ENCODE peak calls at places on chromosomes 5 and 9, in nine cellular contexts. O is A549, U is tibial nerve, E is heart left ventricle, X is ovary, V is HCT116, H is stomach, Q is right lobe of liver, N is GM12878. R is an unnamed sample.

GRCh38 chr5:126003309-126003708 is 419.9 kb upstream of the GRAMD2B start:
- DNase-seq in O (no peak), U (no peak), E (peak; percentile 40), X (peak; percentile 21), V (no peak), H (peak; percentile 64), Q (no peak), N (no peak), R (no peak)

GRCh38 chr9:130368631-130369103 is 76.1 kb upstream of the ASS1 start:
- DNase-seq in O (no peak), U (no peak), E (no peak), X (no peak), V (no peak), H (no peak), Q (no peak), N (no peak), R (no peak)

GRCh38 chr5:96854067-96854466 is 22.2 kb upstream of the ERAP2 start:
- DNase-seq in O (no peak), U (no peak), E (no peak), X (no peak), V (no peak), H (no peak), Q (no peak), N (no peak), R (no peak)

GRCh38 chr9:34580358-34580757 is 9.2 kb downstream of the CNTFR start:
- DNase-seq in O (no peak), U (no peak), E (no peak), X (no peak), V (no peak), H (no peak), Q (no peak), N (no peak), R (no peak)

GRCh38 chr9:70013598-70014196 is 30.0 kb upstream of the MAMDC2 start:
- DNase-seq in O (no peak), U (no peak), E (peak; percentile 16), X (peak; percentile 58), V (no peak), H (no peak), Q (no peak), N (no peak), R (peak; percentile 82)

GRCh38 chr5:2805080-2805479 is 53.6 kb upstream of the IRX2 start:
- DNase-seq in O (no peak), U (no peak), E (no peak), X (no peak), V (no peak), H (peak; percentile 60), Q (no peak), N (no peak), R (no peak)

GRCh38 chr9:98765276-98765675 is 31.1 kb downstream of the ANKS6 start:
- DNase-seq in O (no peak), U (no peak), E (no peak), X (no peak), V (no peak), H (no peak), Q (no peak), N (no peak), R (no peak)

GRCh38 chr5:78838753-78839152 is 146.4 kb downstream of the ARSB start:
- DNase-seq in O (no peak), U (no peak), E (no peak), X (no peak), V (no peak), H (no peak), Q (no peak), N (no peak), R (no peak)

GRCh38 chr5:132475531-132475930 is 15.0 kb downstream of the IRF1 start:
- DNase-seq in O (no peak), U (no peak), E (no peak), X (no peak), V (no peak), H (peak; percentile 25), Q (peak; percentile 56), N (no peak), R (peak; percentile 70)

GRCh38 chr5:3997670-3998069 is 402.0 kb downstream of the IRX1 start:
- DNase-seq in O (no peak), U (no peak), E (no peak), X (no peak), V (no peak), H (no peak), Q (no peak), N (no peak), R (no peak)
- H3K4me1 ChIP-seq in O (no peaks in the 10 kb centered on the region), U (no peaks in the 10 kb centered on the region), E (no peaks in the 10 kb centered on the region), X (no peaks in the 10 kb centered on the region), V (no peaks in the 10 kb centered on the region), H (no peaks in the 10 kb centered on the region), Q (no peaks in the 10 kb centered on the region), N (no peaks in the 10 kb centered on the region), R (no peaks in the 10 kb centered on the region)

DNA sequence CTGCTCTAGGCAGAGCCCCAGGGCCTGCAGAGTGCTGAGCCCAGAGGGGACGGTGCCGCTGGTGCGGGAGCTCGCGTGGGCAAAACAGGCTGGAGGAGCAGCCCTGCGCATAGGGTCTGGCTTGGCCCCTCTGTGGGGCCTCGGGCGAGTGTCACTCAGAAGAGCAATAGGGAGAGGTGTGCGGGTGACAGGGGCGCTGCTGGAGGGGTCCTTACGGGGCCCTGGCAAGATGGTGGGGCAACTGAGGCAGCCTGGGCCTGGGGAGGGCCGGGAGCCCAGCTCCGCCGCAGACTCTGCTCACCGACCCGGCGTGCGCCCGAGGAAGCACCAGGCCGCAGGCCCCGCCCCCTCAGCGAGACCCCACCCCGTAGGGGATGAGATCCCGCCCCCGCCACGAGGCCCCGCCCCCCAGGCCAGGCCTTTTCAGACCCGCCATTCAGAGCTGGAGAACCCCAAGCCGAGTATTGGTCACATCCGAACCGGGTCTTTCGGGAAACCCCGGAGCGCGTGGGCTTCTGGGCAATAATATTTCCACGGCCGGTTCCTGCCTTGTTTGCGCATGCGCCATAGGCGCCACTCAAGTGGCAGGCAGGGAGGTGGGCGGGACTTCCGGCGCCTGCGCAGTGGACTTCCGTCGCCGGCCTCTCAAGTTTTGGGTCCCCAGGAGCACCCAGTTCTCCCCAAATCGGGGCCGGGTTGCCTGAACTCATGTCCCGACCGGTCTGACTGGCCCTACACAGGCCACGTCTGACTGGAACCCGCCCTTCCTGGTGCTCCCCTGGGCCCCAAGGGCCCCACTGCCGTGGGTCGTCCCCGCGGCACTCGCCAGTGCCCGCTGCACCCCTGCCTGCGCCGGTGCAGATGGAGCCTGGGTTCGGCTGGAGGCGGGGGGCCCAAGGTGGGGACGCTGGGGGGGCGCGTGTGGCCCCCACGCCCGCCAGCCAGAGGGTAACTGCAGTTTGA is 1.3 kb upstream of the RNF208 start:
- DNase-seq in O (peak; percentile 95), U (peak; percentile 96), E (peak; percentile 98), X (peak; percentile 98), V (peak; percentile 97), H (peak; percentile 98), Q (peak; percentile 97), N (peak; percentile 93), R (peak; percentile 99)
- TF ChIP-seq POLR2A in O (peak; percentile 60), U (peak; percentile 24), E (no peak), X (peak; percentile 26), V (peak; percentile 58), H (no peak), Q (peak; percentile 50), N (peak; percentile 79), R (peak; percentile 15)

GRCh38 chr9:131700765-131701433 is 39.0 kb downstream of the RAPGEF1 start:
- DNase-seq in O (no peak), U (no peak), E (no peak), X (no peak), V (no peak), H (no peak), Q (no peak), N (no peak), R (no peak)
- H3K4me1 ChIP-seq in O (peaks cover 47% of the 10 kb centered on the region), U (no peaks in the 10 kb centered on the region), E (peaks cover 48% of the 10 kb centered on the region), X (peaks cover 9% of the 10 kb centered on the region), V (peaks cover 34% of the 10 kb centered on the region), H (peaks cover 41% of the 10 kb centered on the region), Q (peaks cover 43% of the 10 kb centered on the region), N (peaks cover 43% of the 10 kb centered on the region), R (peaks cover 83% of the 10 kb centered on the region)

DNA sequence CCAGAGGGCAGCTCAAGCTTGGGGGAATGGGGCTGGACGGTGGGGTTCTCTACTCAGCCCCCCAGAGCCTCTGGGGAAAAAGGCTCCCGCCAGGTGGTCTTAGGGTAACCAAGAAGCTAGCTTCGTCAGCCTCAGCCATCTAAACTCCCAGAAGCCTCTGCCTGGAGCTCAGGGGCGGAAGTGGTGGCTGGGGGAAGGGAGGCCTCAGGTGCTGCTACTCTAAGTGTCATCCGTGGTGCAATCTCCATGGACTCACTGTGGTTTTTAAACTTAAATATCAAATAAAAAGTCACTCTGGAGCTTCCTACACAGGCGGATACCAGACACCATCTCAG is 748 bp downstream of the DOCK2 start:
- DNase-seq in O (no peak), U (no peak), E (no peak), X (no peak), V (no peak), H (peak; percentile 39), Q (peak; percentile 39), N (no peak), R (no peak)
- TF ChIP-seq POLR2A in O (no peak), U (no peak), E (no peak), X (no peak), V (no peak), H (no peak), Q (no peak), N (no peak), R (no peak)